ENCODE peak calls at places on chromosome 9, in nine cellular contexts. D is breast epithelium; L is dermis microvascular lymphatic vessel endothelial cell; E is anterior cingulate cortex; J is cardiac septum; P is sigmoid colon; Z is EH; Q is activated CD4-positive, alpha-beta T cell treated with anti-CD3 and anti-CD28 coated beads, Interleukin-2, amount 50 U/mL, for 24 hours; Y is LHCN-M2. A is an unnamed sample.

GRCh38 chr9:130865921-130866320 is 30.7 kb downstream of the QRFP start:
- DNase-seq in L (no peak), Y (no peak), Z (no peak), J (no peak), P (no peak), D (no peak), E (no peak), Q (no peak), A (no peak)

GRCh38 chr9:37994639-37995347 is 74.2 kb downstream of the SHB start:
- DNase-seq in J (peak), Z (peak), Q (no peak), D (no peak), L (peak), Y (peak), P (peak), E (no peak), A (peak)

GRCh38 chr9:101476576-101477208 is 41.1 kb upstream of the ALDOB start:
- DNase-seq in Y (no peak), P (peak), L (peak), D (no peak), Z (no peak), Q (no peak), J (no peak), E (no peak), A (no peak)

GRCh38 chr9:124267271-124267807 is 9.6 kb downstream of the NEK6 start:
- DNase-seq in P (no peak), Z (peak), L (peak), Q (no peak), Y (peak), D (peak), J (no peak), E (no peak), A (peak)

GRCh38 chr9:120710110-120710981 is 3.9 kb downstream of the MEGF9 start:
- DNase-seq in Q (no peak), D (no peak), E (no peak), Y (peak), L (no peak), J (no peak), Z (no peak), P (no peak), A (peak)

GRCh38 chr9:101226803-101227202 is 158.0 kb downstream of the BAAT start:
- DNase-seq in Y (no peak), D (no peak), Q (no peak), E (no peak), Z (no peak), J (no peak), L (no peak), P (no peak), A (no peak)

GRCh38 chr9:94717656-94718225 is 8.8 kb upstream of the AOPEP start:
- DNase-seq in P (no peak), E (no peak), J (no peak), Q (no peak), Y (no peak), Z (peak), L (no peak), D (no peak), A (peak)

GRCh38 chr9:114446036-114446435 is 58.3 kb upstream of the AKNA start:
- DNase-seq in Q (no peak), D (no peak), Y (peak), P (no peak), Z (peak), L (peak), E (no peak), J (no peak), A (no peak)

GRCh38 chr9:79568337-79569084 is 3.3 kb upstream of the TLE4 start:
- DNase-seq in L (no peak), Q (no peak), Y (no peak), E (no peak), J (no peak), P (no peak), Z (no peak), D (no peak), A (no peak)

GRCh38 chr9:94826644-94827410 is 100.3 kb downstream of the AOPEP start:
- DNase-seq in E (no peak), Q (no peak), D (no peak), P (no peak), L (no peak), Z (peak), Y (no peak), J (no peak), A (no peak)

GRCh38 chr9:107019216-107019615 is 156.2 kb downstream of the ZNF462 start:
- DNase-seq in D (no peak), Z (peak), E (no peak), Q (no peak), J (no peak), L (no peak), P (no peak), Y (peak), A (peak)

GRCh38 chr9:91896513-91897121 is 53.4 kb downstream of the ROR2 start:
- DNase-seq in Z (peak), Y (no peak), D (peak), J (peak), E (no peak), Q (no peak), P (peak), L (no peak), A (no peak)

GRCh38 chr9:36492849-36493248 is 79.8 kb upstream of the MELK start:
- DNase-seq in J (no peak), L (no peak), D (no peak), P (no peak), E (no peak), Y (no peak), Q (no peak), Z (peak), A (no peak)

GRCh38 chr9:79768199-79768598 is 196.4 kb downstream of the TLE4 start:
- DNase-seq in Q (no peak), Z (peak), E (no peak), P (no peak), L (no peak), J (no peak), D (no peak), Y (no peak), A (peak)

GRCh38 chr9:3699868-3700267 is 174.1 kb upstream of the RFX3 start:
- DNase-seq in P (no peak), E (no peak), Y (no peak), L (no peak), Z (no peak), Q (no peak), J (no peak), D (no peak), A (no peak)

A was measured in MG63.